ENCODE peak calls at places on chromosomes 1 and 21, in six cellular contexts. J is Panc1, B is body of pancreas, D is GM23248, U is fibroblast of lung, W is uterus. A is an unnamed sample. For H3K27me3, H3K36me3 and H3K4me1, the result is how much of the 10 kb centered on the place peaks cover.

GRCh38 chr1:40153073-40153770 is 8.0 kb upstream of the RLF start:
- DNase-seq in D (peak), W (no peak), B (no peak), J (peak), U (peak), A (no peak)

GRCh38 chr21:29290245-29290644 is 8.5 kb upstream of the BACH1 start:
- DNase-seq in U (no peak), D (no peak), W (no peak), B (no peak), J (no peak), A (no peak)

GRCh38 chr1:215650446-215651149 is 83.5 kb downstream of the KCTD3 start:
- DNase-seq in J (no peak), U (no peak), D (no peak), W (no peak), B (no peak), A (no peak)

GRCh38 chr21:26148071-26148470 is 22.5 kb downstream of the APP start:
- DNase-seq in J (no peak), D (no peak), U (no peak), B (no peak), W (no peak), A (peak)

GRCh38 chr1:52192436-52192835 is 50.5 kb downstream of the ZFYVE9 start:
- DNase-seq in J (peak), U (no peak), W (no peak), D (peak), B (no peak), A (no peak)

GRCh38 chr1:60621524-60621923 is 460.8 kb upstream of the NFIA start:
- DNase-seq in B (no peak), W (no peak), D (no peak), J (no peak), U (peak), A (peak)

GRCh38 chr1:42348498-42348897 is 13.5 kb upstream of the FOXJ3 start:
- DNase-seq in J (no peak), B (no peak), W (no peak), D (no peak), U (no peak), A (no peak)

GRCh38 chr1:153313288-153313687 is 536 bp upstream of the PGLYRP3 start:
- DNase-seq in U (no peak), B (no peak), J (no peak), D (no peak), W (no peak), A (no peak)

GRCh38 chr1:19769211-19769932 is 30.3 kb downstream of the TMCO4 start:
- DNase-seq in D (no peak), J (no peak), U (no peak), W (no peak), B (no peak), A (no peak)

GRCh38 chr1:112507896-112508241 is 896 bp upstream of the WNT2B start:
- DNase-seq in W (no peak), U (no peak), J (no peak), D (peak), B (no peak), A (no peak)

GRCh38 chr1:221203224-221204054 is 324.2 kb downstream of the HLX start:
- DNase-seq in J (peak), B (peak), W (peak), U (peak), D (peak), A (peak)

GRCh38 chr1:15028117-15028516 is 125.4 kb upstream of the TMEM51 start:
- DNase-seq in D (peak), J (no peak), U (peak), B (peak), W (peak), A (no peak)

GRCh38 chr1:185775505-185775904 is 41.3 kb downstream of the HMCN1 start:
- DNase-seq in U (peak), W (no peak), J (no peak), B (no peak), D (no peak), A (no peak)

GRCh38 chr1:186374313-186375151 is 521 bp downstream of the TPR start:
- DNase-seq in W (no peak), U (peak), B (peak), D (peak), J (no peak), A (no peak)

GRCh38 chr1:82969340-82969739 is 1029.6 kb downstream of the TTLL7 start:
- DNase-seq in D (no peak), B (no peak), J (no peak), W (no peak), U (no peak), A (no peak)

GRCh38 chr1:26530898-26531598 is 1.5 kb downstream of the RPS6KA1 start:
- DNase-seq in U (peak), J (peak), B (peak), D (peak), W (no peak), A (peak)

GRCh38 chr1:243596441-243597183 is 253.4 kb downstream of the AKT3 start:
- DNase-seq in W (no peak), B (no peak), D (peak), U (peak), J (no peak), A (no peak)

GRCh38 chr1:47231314-47232186 is 475 bp downstream of the TAL1 start:
- DNase-seq in W (no peak), U (peak), B (no peak), D (peak), J (no peak), A (peak)

GRCh38 chr1:72280131-72280530 is 2.2 kb downstream of the NEGR1 start:
- DNase-seq in U (no peak), D (no peak), J (no peak), W (no peak), B (no peak), A (no peak)

GRCh38 chr1:1069711-1070676 is 4.1 kb downstream of the RNF223 start:
- DNase-seq in D (peak), B (peak), W (no peak), J (no peak), U (no peak), A (no peak)

GRCh38 chr21:34613679-34614442 is 1.1 kb downstream of the RCAN1 start:
- DNase-seq in W (no peak), D (peak), J (no peak), B (no peak), U (no peak), A (peak)

GRCh38 chr1:57341721-57342120 is 82.1 kb downstream of the DAB1 start:
- DNase-seq in B (no peak), W (no peak), D (no peak), J (no peak), U (no peak), A (no peak)

GRCh38 chr1:22562584-22563551 is at the start of gene EPHA8:
- DNase-seq in U (no peak), D (no peak), B (peak), J (no peak), W (no peak), A (no peak)

GRCh38 chr1:223419561-223419960 is 26.3 kb downstream of the CCDC185 start:
- DNase-seq in B (no peak), J (no peak), W (no peak), D (no peak), U (no peak), A (no peak)

GRCh38 chr1:31583082-31583994 is 7.0 kb downstream of the TINAGL1 start:
- DNase-seq in D (no peak), B (no peak), W (peak), U (peak), J (no peak), A (no peak)

GRCh38 chr1:196007763-196008162 is 600.5 kb downstream of the KCNT2 start:
- DNase-seq in B (no peak), J (no peak), U (no peak), D (no peak), W (no peak), A (no peak)

GRCh38 chr1:157096881-157097280 is 2.7 kb downstream of the ETV3L start:
- DNase-seq in B (no peak), D (no peak), J (no peak), U (no peak), W (no peak), A (no peak)

GRCh38 chr1:158037876-158038359 is 44.5 kb downstream of the KIRREL1 start:
- DNase-seq in D (peak), B (no peak), U (peak), J (no peak), W (no peak), A (peak)

GRCh38 chr1:182952677-182953444 is at the start of gene SHCBP1L:
- DNase-seq in J (no peak), B (no peak), W (no peak), U (no peak), D (peak), A (no peak)

DNA sequence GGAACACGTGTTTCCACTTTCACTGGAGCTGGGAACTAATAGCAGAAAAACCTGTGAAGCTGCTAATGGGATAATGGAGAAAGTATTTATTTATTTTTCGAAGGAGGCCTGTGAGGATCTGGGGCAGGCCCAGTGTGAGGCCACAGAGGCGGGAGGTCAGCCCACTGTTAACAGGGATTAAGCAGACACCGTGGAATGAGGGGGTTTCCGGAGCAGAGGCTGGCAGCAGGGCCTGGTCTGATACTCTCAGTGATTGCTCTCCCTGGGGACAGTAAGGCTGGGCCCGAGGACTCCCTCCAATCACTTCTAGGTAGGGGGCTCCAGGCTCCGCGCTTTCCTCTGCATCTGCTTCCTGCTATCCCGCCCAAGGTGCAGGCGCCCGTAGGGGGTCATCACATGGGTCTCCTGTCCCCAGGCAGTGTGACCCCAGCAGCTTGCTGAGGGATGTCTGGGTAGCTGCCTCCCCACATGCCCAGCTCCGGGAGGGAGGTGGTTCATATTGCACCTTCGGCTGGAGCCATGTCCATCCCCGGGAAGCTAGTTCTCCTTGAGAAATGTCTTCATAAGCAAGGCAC is 28.8 kb upstream of the CDCA8 start:
- DNase-seq in J (no peak), B (no peak), D (no peak), W (no peak), U (no peak), A (no peak)
- H3K27me3 ChIP-seq in J (under half), B (under half), D (under half), W (under half), U (under half), A (under half)

DNA sequence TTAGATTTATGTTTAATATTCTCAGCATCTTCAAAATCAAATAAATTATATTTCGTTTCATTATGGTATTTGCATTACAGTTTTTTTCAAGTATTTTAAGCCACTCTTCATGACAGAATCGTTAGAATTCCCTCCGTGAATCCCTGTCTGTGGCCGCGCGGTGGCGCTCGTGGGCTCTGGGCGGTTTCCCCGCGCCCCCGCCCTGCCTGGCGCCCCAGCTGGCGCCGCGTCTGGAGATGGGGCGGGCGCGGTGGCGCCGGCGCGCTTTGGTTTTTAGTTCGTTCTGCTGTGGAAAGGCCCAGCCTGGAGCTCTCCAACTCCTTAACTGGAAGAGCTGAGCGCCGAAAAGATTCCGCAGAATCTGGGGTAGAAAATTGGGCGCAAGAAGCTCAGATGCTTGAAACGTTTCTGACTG is 25.7 kb downstream of the PRMT2 start:
- DNase-seq in W (peak), D (peak), U (peak), J (no peak), B (peak), A (peak)
- H3K36me3 ChIP-seq in W (under half), D (under half), U (under half), J (under half), B (under half), A (half or more)

GRCh38 chr1:201535046-201535777 is 3.7 kb upstream of the NAV1 start:
- DNase-seq in D (peak), J (no peak), W (no peak), B (no peak), U (peak), A (no peak)
- H3K4me1 ChIP-seq in D (half or more), J (under half), W (under half), B (under half), U (under half), A (under half)

GRCh38 chr1:231162970-231163830 is 1.3 kb downstream of the TRIM67 start:
- DNase-seq in J (no peak), D (peak), W (no peak), U (no peak), B (no peak), A (no peak)
- H3K27me3 ChIP-seq in J (under half), D (under half), W (under half), U (under half), B (under half), A (under half)

GRCh38 chr1:8568837-8569236 is 248.6 kb downstream of the RERE start:
- DNase-seq in U (no peak), J (no peak), D (no peak), B (no peak), W (no peak), A (no peak)
- H3K36me3 ChIP-seq in U (under half), J (under half), D (under half), B (under half), W (under half), A (under half)

GRCh38 chr1:180231506-180232420 is 1.7 kb downstream of the LHX4 start:
- DNase-seq in J (no peak), B (no peak), W (no peak), D (peak), U (peak), A (peak)
- H3K4me1 ChIP-seq in J (under half), B (half or more), W (under half), D (under half), U (under half), A (under half)

GRCh38 chr1:229407206-229408026 is 26.5 kb downstream of the ACTA1 start:
- DNase-seq in D (peak), B (no peak), U (no peak), J (no peak), W (no peak), A (no peak)
- H3K27me3 ChIP-seq in D (half or more), B (under half), U (under half), J (under half), W (under half), A (under half)

GRCh38 chr1:119795471-119795870 is 15.8 kb downstream of the REG4 start:
- DNase-seq in J (no peak), W (no peak), U (no peak), D (no peak), B (no peak), A (no peak)

GRCh38 chr1:119791377-119791776 is 19.9 kb downstream of the REG4 start:
- DNase-seq in D (no peak), U (no peak), B (no peak), J (no peak), W (no peak), A (no peak)

GRCh38 chr1:119794230-119794629 is 17.0 kb downstream of the REG4 start:
- DNase-seq in B (no peak), J (no peak), W (no peak), U (no peak), D (no peak), A (no peak)

GRCh38 chr1:119797137-119797536 is 14.1 kb downstream of the REG4 start:
- DNase-seq in J (no peak), D (no peak), W (no peak), B (no peak), U (no peak), A (no peak)

GRCh38 chr1:119794856-119795255 is 16.4 kb downstream of the REG4 start:
- DNase-seq in J (no peak), D (peak), U (peak), W (no peak), B (no peak), A (no peak)
- H3K36me3 ChIP-seq in J (under half), D (under half), U (under half), W (under half), B (under half), A (under half)

DNA sequence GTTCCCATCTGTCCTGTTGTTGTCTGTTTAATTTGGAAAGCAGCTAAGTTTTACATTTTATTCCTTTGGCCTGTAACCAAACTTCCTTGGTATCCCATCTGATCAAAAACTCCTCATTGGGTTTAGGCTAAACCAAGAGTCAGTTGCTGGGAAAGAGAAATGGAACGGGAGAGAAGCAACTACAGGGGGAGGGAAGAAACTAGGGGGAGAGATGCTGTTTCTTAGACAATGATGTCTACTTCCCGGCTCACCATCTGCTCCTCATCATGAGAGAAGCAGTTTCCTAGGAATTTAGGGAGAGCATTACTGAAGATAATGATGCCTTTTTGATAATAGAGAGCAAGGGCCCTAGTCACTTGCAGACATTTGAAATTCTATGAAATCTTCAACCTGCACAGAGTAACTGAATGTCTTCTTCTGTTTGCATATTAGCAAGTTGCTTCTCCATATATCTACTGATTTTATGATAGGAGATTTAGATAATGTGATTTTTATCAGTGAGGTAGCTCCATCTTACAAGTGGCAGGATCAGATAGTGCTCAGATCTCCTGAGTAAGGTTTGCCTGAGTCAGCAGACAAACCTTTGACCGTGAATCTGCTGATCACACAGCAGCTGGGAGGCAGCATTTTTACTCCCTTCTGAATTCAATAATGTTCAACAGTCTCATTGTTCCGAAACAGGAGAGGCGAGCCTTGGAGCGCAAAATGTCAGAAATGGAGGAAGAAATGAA is 141.6 kb downstream of the SYT2 start:
- DNase-seq in D (peak), J (no peak), B (no peak), U (no peak), W (no peak), A (peak)
- H3K4me1 ChIP-seq in D (under half), J (under half), B (under half), U (under half), W (under half), A (under half)

A was measured in SJSA1.